ENCODE peak calls at places on chromosomes 6 and 20, in eight cellular contexts. T is H9; E is ovary; Y is heart right ventricle; X is tibial nerve; M is GM12865; C is AG09319; I is CD4-positive, alpha-beta T cell. A is an unnamed sample.

GRCh38 chr6:94026575-94026974 is 607.2 kb upstream of the EPHA7 start:
- DNase-seq in T (no peak), M (peak), I (no peak), X (no peak), E (no peak), Y (no peak), C (no peak), A (no peak)

GRCh38 chr20:63973160-63973479 is 3.4 kb upstream of the ZNF512B start:
- DNase-seq in Y (no peak), T (no peak), E (no peak), C (no peak), M (peak), I (no peak), X (no peak), A (no peak)

GRCh38 chr20:37200926-37201826 is 21.8 kb upstream of the MROH8 start:
- DNase-seq in C (no peak), I (no peak), E (no peak), M (no peak), T (no peak), X (no peak), Y (no peak), A (no peak)

GRCh38 chr6:113672691-113673149 is 184.4 kb upstream of the MARCKS start:
- DNase-seq in I (no peak), E (peak), T (no peak), C (peak), X (peak), Y (peak), M (no peak), A (no peak)

GRCh38 chr6:137729866-137730629 is 137.0 kb upstream of the TNFAIP3 start:
- DNase-seq in X (no peak), Y (no peak), E (no peak), T (no peak), I (no peak), M (no peak), C (no peak), A (no peak)

GRCh38 chr20:4637081-4637797 is 84.5 kb upstream of the PRND start:
- DNase-seq in T (no peak), Y (no peak), I (no peak), E (no peak), C (no peak), M (no peak), X (no peak), A (peak)

GRCh38 chr20:53621482-53622246 is 28.0 kb upstream of the ZNF217 start:
- DNase-seq in I (peak), Y (peak), X (no peak), M (peak), E (peak), T (no peak), C (peak), A (peak)

GRCh38 chr6:132234356-132234755 is 166.9 kb downstream of the MOXD1 start:
- DNase-seq in E (no peak), C (no peak), M (no peak), I (no peak), T (no peak), Y (no peak), X (no peak), A (no peak)

GRCh38 chr20:20393770-20394169 is 25.9 kb downstream of the INSM1 start:
- DNase-seq in T (no peak), Y (no peak), M (no peak), X (no peak), I (no peak), E (no peak), C (no peak), A (no peak)

GRCh38 chr6:142276256-142276655 is 25.6 kb upstream of the ADGRG6 start:
- DNase-seq in Y (no peak), E (no peak), T (no peak), I (no peak), M (no peak), C (no peak), X (no peak), A (no peak)

DNA sequence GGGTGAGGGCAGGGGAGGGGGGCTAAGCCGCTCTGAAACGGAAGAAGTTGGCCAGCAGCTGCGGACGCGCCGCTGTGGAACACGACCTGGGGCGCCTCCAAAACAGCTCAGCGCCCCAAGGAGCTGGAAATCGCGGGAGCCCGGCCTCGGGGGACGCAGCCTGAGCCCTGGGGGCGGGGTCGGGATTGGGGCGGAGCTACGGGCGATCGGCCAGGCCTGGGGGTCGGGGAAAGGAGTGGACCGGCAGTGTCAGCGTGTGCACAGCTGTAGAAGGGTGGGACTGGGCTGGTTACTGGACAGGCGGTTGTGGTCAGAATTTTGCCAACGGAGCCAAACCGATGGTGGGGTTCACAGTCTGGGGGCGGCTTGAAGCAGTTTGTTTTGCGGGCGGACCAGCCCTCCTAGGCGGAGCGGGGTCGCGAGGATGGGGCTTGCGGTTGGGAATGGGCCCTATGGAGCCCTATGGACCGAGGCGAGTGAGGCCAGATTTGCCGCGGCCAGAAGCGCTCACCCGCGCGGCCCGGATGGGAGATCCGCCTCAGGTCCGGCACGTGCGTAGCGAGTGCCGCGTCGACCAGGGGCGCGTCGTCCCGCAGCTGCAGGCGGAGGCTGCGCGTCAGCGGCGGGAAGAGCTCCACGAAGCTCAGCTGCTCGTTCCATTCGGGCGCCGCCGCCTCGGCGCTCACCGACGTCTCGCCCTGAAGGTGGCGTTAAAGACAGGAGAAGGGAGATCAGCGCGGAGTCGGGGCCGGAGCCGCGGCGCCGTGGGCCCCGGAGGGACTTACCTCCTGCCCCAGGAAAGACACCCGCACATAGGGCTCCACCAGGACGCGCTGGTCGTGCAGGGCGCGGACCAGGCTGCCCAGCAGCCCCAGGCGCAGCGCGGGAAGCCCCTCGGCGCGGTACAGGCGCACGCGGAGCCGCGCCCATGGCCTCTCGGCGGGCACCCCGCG is 14.3 kb upstream of the SPAG4 start:
- DNase-seq in Y (peak), T (peak), E (peak), I (peak), C (peak), M (peak), X (no peak), A (peak)
- TF ChIP-seq CTCF in Y (peak), T (peak), E (peak), I (peak), C (peak), M (peak), X (peak), A (peak)

DNA sequence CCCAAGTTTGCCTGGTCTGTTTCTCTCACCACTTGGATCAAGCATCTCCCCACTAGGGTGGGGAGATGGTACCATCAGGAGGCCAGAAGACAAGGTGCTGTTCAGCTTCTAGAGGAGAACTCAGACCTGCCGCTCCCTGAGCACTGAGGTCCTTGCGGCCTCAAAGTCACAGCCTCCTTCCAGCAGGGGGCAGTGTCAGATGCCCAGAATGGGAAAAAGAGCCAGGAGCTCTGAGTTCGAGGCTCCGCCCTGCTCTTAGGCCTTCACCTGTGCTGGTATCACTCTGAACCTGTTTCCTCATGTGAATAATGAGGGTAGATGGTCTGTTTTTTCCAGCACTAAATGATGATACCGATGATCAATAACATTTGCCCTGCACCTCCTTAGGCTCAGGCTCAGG is 68.7 kb downstream of the TOX2 start:
- DNase-seq in T (peak), I (no peak), Y (no peak), X (no peak), C (no peak), M (peak), E (no peak), A (no peak)
- TF ChIP-seq CTCF in T (peak), I (peak), Y (no peak), X (no peak), C (peak), M (peak), E (no peak), A (peak)

GRCh38 chr6:153790048-153790447 is 249.0 kb upstream of the OPRM1 start:
- DNase-seq in T (peak), C (no peak), I (no peak), M (no peak), X (no peak), Y (no peak), E (no peak), A (peak)
- TF ChIP-seq CTCF in T (peak), C (no peak), I (no peak), M (no peak), X (no peak), Y (no peak), E (no peak), A (peak)

GRCh38 chr20:16695633-16696032 is 34.2 kb upstream of the SNRPB2 start:
- DNase-seq in T (no peak), C (no peak), I (no peak), E (no peak), X (no peak), Y (no peak), M (no peak), A (no peak)
- TF ChIP-seq CTCF in T (no peak), C (no peak), I (no peak), E (no peak), X (no peak), Y (no peak), M (no peak), A (no peak)

GRCh38 chr6:159642995-159643394 is 50.0 kb downstream of the SOD2 start:
- DNase-seq in X (no peak), Y (no peak), I (no peak), M (no peak), E (no peak), C (no peak), T (no peak), A (no peak)
- TF ChIP-seq CTCF in X (no peak), Y (no peak), I (no peak), M (no peak), E (no peak), C (no peak), T (no peak), A (no peak)